ENCODE peak calls at places on chromosomes 11 and 22, in seven cellular contexts. B, X, R, V, W, M and P are unnamed samples.

GRCh38 chr11:95322546-95322945 is 91.5 kb upstream of the SESN3 start:
- DNase-seq in X (no peak), W (peak), B (no peak), V (no peak), R (no peak), M (no peak), P (no peak)

GRCh38 chr11:63802637-63803414 is 10.4 kb upstream of the SPINDOC start:
- DNase-seq in B (no peak), V (no peak), W (peak), X (no peak), R (no peak), M (no peak), P (no peak)

GRCh38 chr11:68200639-68201038 is 12.5 kb downstream of the KMT5B start:
- DNase-seq in X (no peak), W (peak), R (no peak), M (no peak), V (no peak), B (no peak), P (no peak)

GRCh38 chr11:123702137-123702536 is 39.3 kb downstream of the ZNF202 start:
- DNase-seq in R (no peak), M (no peak), V (no peak), X (no peak), W (peak), B (no peak), P (no peak)

GRCh38 chr22:47474895-47475294 is 712.4 kb downstream of the TBC1D22A start:
- DNase-seq in V (no peak), M (no peak), X (no peak), R (no peak), W (no peak), B (no peak), P (no peak)

GRCh38 chr11:74253361-74253760 is 58.1 kb downstream of the P4HA3 start:
- DNase-seq in V (no peak), X (no peak), B (no peak), M (no peak), W (no peak), R (no peak), P (no peak)

GRCh38 chr11:59292611-59293010 is 66.1 kb upstream of the OR5AN1 start:
- DNase-seq in R (no peak), W (no peak), M (no peak), V (peak), X (no peak), B (no peak), P (no peak)

GRCh38 chr22:33896154-33896800 is 24.0 kb downstream of the LARGE1 start:
- DNase-seq in V (no peak), X (no peak), B (no peak), M (no peak), R (no peak), W (no peak), P (no peak)

GRCh38 chr22:46070215-46070721 is 80.1 kb upstream of the PPARA start:
- DNase-seq in V (peak), B (peak), R (no peak), W (peak), M (peak), X (no peak), P (peak)

GRCh38 chr11:113873241-113873626 is 2.1 kb downstream of the USP28 start:
- DNase-seq in R (no peak), V (no peak), B (no peak), X (no peak), W (peak), M (no peak), P (no peak)

GRCh38 chr11:103940542-103940941 is 95.9 kb upstream of the DDI1 start:
- DNase-seq in X (no peak), W (no peak), M (no peak), V (no peak), B (no peak), R (no peak), P (no peak)

GRCh38 chr11:1653541-1654387 is 24.2 kb downstream of the KRTAP5-5 start:
- DNase-seq in V (no peak), R (no peak), M (no peak), B (peak), X (no peak), W (no peak), P (no peak)

GRCh38 chr11:11569936-11570491 is 51.8 kb downstream of the GALNT18 start:
- DNase-seq in W (peak), M (no peak), B (peak), R (no peak), X (no peak), V (no peak), P (no peak)

GRCh38 chr11:110179064-110179463 is 85.9 kb downstream of the ZC3H12C start:
- DNase-seq in R (no peak), M (no peak), X (no peak), W (no peak), B (no peak), V (no peak), P (no peak)

GRCh38 chr11:119493712-119494111 is 70.7 kb upstream of the THY1 start:
- DNase-seq in R (no peak), V (peak), X (no peak), B (no peak), M (peak), W (no peak), P (peak)

GRCh38 chr11:64007629-64008282 is 21.5 kb downstream of the OTUB1 start:
- DNase-seq in X (no peak), M (no peak), R (peak), V (peak), W (peak), B (peak), P (peak)

GRCh38 chr22:43917523-43917922 is 6.1 kb upstream of the PNPLA3 start:
- DNase-seq in M (no peak), X (no peak), W (no peak), B (no peak), R (no peak), V (no peak), P (no peak)

GRCh38 chr22:31093956-31094622 is 13.0 kb downstream of the SMTN start:
- DNase-seq in V (no peak), B (peak), R (peak), M (no peak), X (no peak), W (no peak), P (no peak)

GRCh38 chr11:65159005-65159404 is 11.0 kb upstream of the SPDYC start:
- DNase-seq in V (no peak), W (no peak), M (no peak), B (no peak), X (no peak), R (peak), P (no peak)

GRCh38 chr11:10906521-10906920 is 48.7 kb upstream of the ZBED5 start:
- DNase-seq in X (no peak), R (no peak), B (no peak), M (no peak), W (peak), V (no peak), P (no peak)

GRCh38 chr22:33119044-33119443 is 60.9 kb upstream of the SYN3 start:
- DNase-seq in X (no peak), M (no peak), V (no peak), W (no peak), B (no peak), R (no peak), P (no peak)

GRCh38 chr22:20786536-20786979 is 12.6 kb downstream of the SERPIND1 start:
- DNase-seq in W (no peak), X (no peak), V (no peak), M (no peak), R (no peak), B (no peak), P (no peak)

GRCh38 chr22:23399367-23400285 is 180.5 kb downstream of the IGLL1 start:
- DNase-seq in W (no peak), X (no peak), M (no peak), V (no peak), R (no peak), B (no peak), P (no peak)

GRCh38 chr11:61691378-61692156 is 11.4 kb downstream of the DAGLA start:
- DNase-seq in W (no peak), M (no peak), X (no peak), B (no peak), V (no peak), R (no peak), P (no peak)

GRCh38 chr11:94144233-94144632 is 15.6 kb downstream of the PANX1 start:
- DNase-seq in X (no peak), R (no peak), M (no peak), B (no peak), W (no peak), V (no peak), P (no peak)

GRCh38 chr22:22609271-22609670 is 35.1 kb upstream of the GGTLC2 start:
- DNase-seq in M (no peak), R (no peak), W (no peak), X (no peak), B (no peak), V (no peak), P (no peak)

DNA sequence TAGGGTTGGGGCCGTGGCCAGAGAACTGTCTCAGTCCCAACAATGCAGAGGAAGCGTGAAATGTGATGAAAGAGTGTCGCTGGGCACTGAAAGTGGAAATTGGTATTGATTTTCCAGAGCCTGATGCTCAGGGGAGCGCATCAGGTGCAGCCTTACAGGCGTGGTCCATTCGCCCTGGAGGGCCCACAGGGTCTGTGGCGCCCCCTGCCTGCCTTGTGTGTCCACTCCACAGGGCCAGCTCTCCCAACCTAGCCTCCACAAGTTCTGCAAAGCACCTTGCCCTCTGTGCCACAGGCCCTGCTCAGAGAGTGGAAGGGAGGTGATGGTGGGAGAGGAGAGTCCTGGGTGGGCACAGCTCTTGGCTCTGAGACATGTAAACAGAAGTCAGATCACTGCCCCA is 54.9 kb upstream of the LMO1 start:
- DNase-seq in W (no peak), M (no peak), V (peak), B (no peak), R (no peak), X (no peak), P (peak)
- TF ChIP-seq CTCF in W (no peak), M (no peak), V (no peak), B (no peak), R (peak), X (no peak), P (no peak)

GRCh38 chr11:134275188-134275533 is 1.0 kb upstream of the GLB1L3 start:
- DNase-seq in V (no peak), W (no peak), M (no peak), B (no peak), R (no peak), X (no peak), P (no peak)

GRCh38 chr11:134276396-134277175 is 407 bp downstream of the GLB1L3 start:
- DNase-seq in B (no peak), V (no peak), M (no peak), W (no peak), X (no peak), R (no peak), P (no peak)

GRCh38 chr11:134273317-134273712 is 2.9 kb upstream of the GLB1L3 start:
- DNase-seq in V (no peak), M (no peak), R (no peak), B (no peak), X (no peak), W (no peak), P (no peak)

GRCh38 chr11:134277176-134278001 is 1.2 kb downstream of the GLB1L3 start:
- DNase-seq in W (no peak), M (no peak), B (no peak), R (no peak), V (no peak), X (no peak), P (no peak)

DNA sequence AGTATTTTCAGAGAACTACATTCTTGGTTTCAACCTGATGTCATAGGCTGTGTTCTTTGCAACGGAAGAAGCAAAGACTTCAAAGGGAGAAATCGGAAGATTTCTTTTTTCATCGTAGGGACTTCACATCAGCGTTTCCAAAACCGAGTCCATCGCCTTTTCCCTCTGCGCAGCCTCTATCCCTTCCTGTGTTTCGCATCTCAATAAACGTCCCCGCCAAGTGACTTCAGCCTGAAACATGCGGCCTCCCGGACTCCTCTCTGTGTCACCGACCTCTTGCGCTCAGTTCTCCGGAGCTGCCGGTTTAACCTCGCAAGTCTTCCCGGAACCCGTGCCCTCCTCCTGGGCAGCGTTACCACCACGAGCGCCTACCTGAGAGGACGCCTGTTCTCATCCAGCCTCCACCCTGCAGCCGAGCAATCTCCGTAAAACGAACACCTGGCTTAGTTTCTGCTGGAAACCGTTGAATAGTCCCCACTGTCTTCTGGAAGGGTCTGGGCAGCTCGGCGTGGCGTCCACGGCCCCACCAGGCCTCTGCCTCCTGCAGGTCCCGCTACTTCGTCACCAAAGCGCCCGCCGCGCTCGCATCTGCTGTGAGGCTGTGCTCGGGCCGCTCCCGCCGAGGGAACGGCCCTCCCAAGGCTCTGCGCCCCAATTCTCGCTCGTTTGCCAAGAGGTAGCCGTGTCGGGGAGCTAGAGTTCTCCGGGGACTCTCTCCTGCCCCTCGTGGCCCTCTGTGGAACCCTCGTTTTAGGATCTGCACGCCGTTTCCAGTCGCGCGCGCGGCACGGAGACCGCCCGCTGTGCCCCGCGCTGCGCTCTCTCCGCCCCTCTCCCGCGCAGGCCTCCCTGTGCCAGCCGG is at the start of gene GLB1L3:
- DNase-seq in V (no peak), W (no peak), B (peak), R (peak), M (peak), X (no peak), P (peak)
- TF ChIP-seq CTCF in V (peak), W (peak), B (no peak), R (peak), M (peak), X (peak), P (peak)

GRCh38 chr11:15941206-15941770 is 415.1 kb downstream of the SOX6 start:
- DNase-seq in W (peak), M (no peak), R (peak), V (no peak), X (no peak), B (peak), P (peak)
- TF ChIP-seq CTCF in W (peak), M (peak), R (peak), V (peak), X (peak), B (peak), P (peak)

GRCh38 chr11:45847908-45848316 is 637 bp downstream of the CRY2 start:
- DNase-seq in R (peak), X (no peak), W (peak), B (no peak), M (peak), V (peak), P (peak)
- TF ChIP-seq CTCF in R (peak), X (peak), W (peak), B (no peak), M (peak), V (no peak), P (no peak)